ENCODE peak calls at places on chromosome 12, in six cellular contexts. Q is spleen, T is transverse colon, R is MM.1S, K is cardiac muscle cell, D is HCT116. H is an unnamed sample. For H3K4me1, the result is how much of the 10 kb centered on the place peaks cover.

GRCh38 chr12:51705450-51705849 is 114.4 kb downstream of the SCN8A start:
- DNase-seq in Q (no peak), R (no peak), K (no peak), T (no peak), D (no peak), H (no peak)

GRCh38 chr12:116598341-116599284 is 39.4 kb downstream of the MAP1LC3B2 start:
- DNase-seq in R (no peak), D (no peak), Q (no peak), T (no peak), K (no peak), H (no peak)

GRCh38 chr12:20018406-20018805 is 349.9 kb upstream of the PDE3A start:
- DNase-seq in T (peak), D (no peak), R (no peak), K (no peak), Q (no peak), H (no peak)

GRCh38 chr12:124621296-124621660 is 53.9 kb upstream of the NCOR2 start:
- DNase-seq in R (no peak), Q (no peak), T (peak), D (no peak), K (no peak), H (no peak)

GRCh38 chr12:53060721-53061276 is 10.9 kb downstream of the TNS2 start:
- DNase-seq in R (no peak), T (no peak), D (no peak), Q (peak), K (no peak), H (no peak)

GRCh38 chr12:52836042-52836466 is 1.9 kb upstream of the KRT79 start:
- DNase-seq in Q (peak), K (no peak), R (no peak), T (no peak), D (no peak), H (no peak)

GRCh38 chr12:125861299-125862281 is 796.4 kb downstream of the AACS start:
- DNase-seq in T (peak), K (no peak), Q (peak), D (no peak), R (no peak), H (no peak)

GRCh38 chr12:123941485-123942276 is 30.9 kb downstream of the CCDC92 start:
- DNase-seq in D (no peak), R (no peak), T (no peak), K (no peak), Q (no peak), H (no peak)

GRCh38 chr12:92574046-92574783 is 128.6 kb upstream of the PLEKHG7 start:
- DNase-seq in Q (no peak), K (peak), D (peak), R (no peak), T (no peak), H (no peak)

GRCh38 chr12:127628655-127629054 is 638.3 kb upstream of the TMEM132C start:
- DNase-seq in T (no peak), K (no peak), Q (no peak), D (no peak), R (no peak), H (no peak)

GRCh38 chr12:102728506-102729242 is 188.4 kb downstream of the PAH start:
- DNase-seq in K (no peak), T (no peak), D (no peak), R (peak), Q (no peak), H (no peak)

GRCh38 chr12:110373962-110374611 is 29.4 kb downstream of the ANAPC7 start:
- DNase-seq in D (no peak), Q (no peak), K (no peak), T (no peak), R (no peak), H (no peak)

GRCh38 chr12:112937741-112938719 is at the start of gene OAS3:
- DNase-seq in D (peak), K (peak), Q (peak), R (no peak), T (peak), H (peak)

GRCh38 chr12:39972119-39972518 is 133.8 kb downstream of the SLC2A13 start:
- DNase-seq in Q (no peak), D (no peak), T (no peak), K (no peak), R (no peak), H (no peak)

GRCh38 chr12:43099691-43100163 is 452.3 kb downstream of the ADAMTS20 start:
- DNase-seq in T (no peak), K (no peak), R (no peak), Q (no peak), D (no peak), H (no peak)

GRCh38 chr12:3748620-3749019 is 4.3 kb downstream of the CRACR2A start:
- DNase-seq in D (no peak), T (no peak), K (no peak), R (no peak), Q (no peak), H (no peak)

GRCh38 chr12:66552753-66553152 is 126.1 kb downstream of the GRIP1 start:
- DNase-seq in K (no peak), T (no peak), R (no peak), Q (no peak), D (no peak), H (no peak)

GRCh38 chr12:21691515-21691914 is 33.9 kb upstream of the LDHB start:
- DNase-seq in R (no peak), T (no peak), D (no peak), Q (no peak), K (no peak), H (no peak)

GRCh38 chr12:71268598-71268997 is 110.8 kb upstream of the TSPAN8 start:
- DNase-seq in T (no peak), D (no peak), Q (no peak), K (no peak), R (no peak), H (no peak)

GRCh38 chr12:82682851-82683261 is 3.9 kb upstream of the TMTC2 start:
- DNase-seq in R (no peak), K (no peak), D (no peak), Q (no peak), T (no peak), H (no peak)

GRCh38 chr12:76158518-76159321 is 74.2 kb upstream of the NAP1L1 start:
- DNase-seq in R (peak), K (peak), T (peak), D (peak), Q (no peak), H (peak)

GRCh38 chr12:68264864-68265256 is 11.5 kb upstream of the IL22 start:
- DNase-seq in D (no peak), T (no peak), Q (no peak), K (no peak), R (no peak), H (no peak)

GRCh38 chr12:130920711-130921381 is 32.9 kb upstream of the ADGRD1 start:
- DNase-seq in D (no peak), R (no peak), Q (no peak), T (peak), K (no peak), H (no peak)

GRCh38 chr12:114933428-114934160 is 249.6 kb upstream of the TBX3 start:
- DNase-seq in T (no peak), D (peak), R (no peak), K (no peak), Q (no peak), H (no peak)

GRCh38 chr12:100827901-100828520 is 33.4 kb downstream of the ANO4 start:
- DNase-seq in K (peak), T (no peak), Q (no peak), D (peak), R (peak), H (no peak)

GRCh38 chr12:116687888-116688287 is 50.0 kb downstream of the SPRING1 start:
- DNase-seq in R (no peak), K (peak), Q (peak), T (peak), D (peak), H (peak)

GRCh38 chr12:27343255-27344000 is 10.8 kb downstream of the BMAL2 start:
- DNase-seq in K (no peak), Q (no peak), D (no peak), T (no peak), R (no peak), H (no peak)

GRCh38 chr12:124620606-124621295 is 53.3 kb upstream of the NCOR2 start:
- DNase-seq in K (no peak), R (no peak), D (no peak), T (no peak), Q (no peak), H (no peak)

GRCh38 chr12:48794870-48795269 is 6.0 kb upstream of the ADCY6 start:
- DNase-seq in R (peak), Q (no peak), D (no peak), T (no peak), K (no peak), H (no peak)

GRCh38 chr12:78719721-78720120 is 144.9 kb upstream of the SYT1 start:
- DNase-seq in T (no peak), D (no peak), K (no peak), Q (no peak), R (no peak), H (no peak)
- H3K4me1 ChIP-seq in T (under half), D (under half), K (under half), Q (under half), R (under half), H (under half)

GRCh38 chr12:32902287-32902996 is 5.9 kb upstream of the PKP2 start:
- DNase-seq in T (no peak), R (peak), K (no peak), D (no peak), Q (no peak), H (no peak)
- H3K4me1 ChIP-seq in T (under half), R (half or more), K (under half), D (under half), Q (under half), H (under half)

GRCh38 chr12:93743999-93744689 is 67.0 kb downstream of the CRADD start:
- DNase-seq in D (no peak), K (no peak), Q (no peak), R (no peak), T (no peak), H (no peak)

GRCh38 chr12:93745304-93745703 is 68.1 kb downstream of the CRADD start:
- DNase-seq in K (no peak), Q (no peak), R (no peak), D (no peak), T (no peak), H (no peak)

GRCh38 chr12:93749515-93749914 is 72.3 kb downstream of the CRADD start:
- DNase-seq in R (no peak), K (no peak), Q (no peak), D (no peak), T (no peak), H (no peak)

GRCh38 chr12:93748672-93749403 is 71.7 kb downstream of the CRADD start:
- DNase-seq in R (no peak), K (no peak), Q (no peak), T (no peak), D (no peak), H (no peak)

GRCh38 chr12:93746572-93747168 is 69.5 kb downstream of the CRADD start:
- DNase-seq in R (no peak), D (no peak), Q (no peak), T (no peak), K (no peak), H (no peak)
- H3K4me1 ChIP-seq in R (under half), D (under half), Q (under half), T (under half), K (under half), H (under half)

GRCh38 chr12:24231298-24231697 is 281.8 kb upstream of the SOX5 start:
- DNase-seq in T (no peak), Q (no peak), D (no peak), K (no peak), R (no peak), H (no peak)

GRCh38 chr12:24228980-24229730 is 279.7 kb upstream of the SOX5 start:
- DNase-seq in T (no peak), D (no peak), K (no peak), R (no peak), Q (no peak), H (no peak)

GRCh38 chr12:24230061-24230460 is 280.6 kb upstream of the SOX5 start:
- DNase-seq in T (no peak), R (no peak), Q (no peak), K (no peak), D (no peak), H (no peak)

GRCh38 chr12:24233519-24234246 is 284.2 kb upstream of the SOX5 start:
- DNase-seq in Q (no peak), K (no peak), T (no peak), D (no peak), R (no peak), H (no peak)

DNA sequence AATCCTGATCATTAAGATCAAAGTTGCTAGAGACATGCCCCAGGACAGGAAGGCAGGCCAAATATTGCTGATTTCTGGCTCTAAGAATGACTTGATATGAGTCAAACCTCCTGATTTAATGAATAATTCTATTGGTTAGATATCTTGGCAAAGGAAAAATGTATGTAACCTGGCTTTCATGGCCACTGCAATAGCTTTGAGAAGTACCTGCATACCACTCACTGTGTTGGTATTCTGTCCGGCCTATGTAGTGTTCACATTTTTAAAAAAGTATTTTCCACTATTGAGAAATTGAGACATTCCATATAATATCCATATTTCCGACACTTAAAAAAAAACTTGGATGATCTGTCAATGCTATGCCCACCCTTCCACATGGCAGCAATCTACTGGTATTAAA is 283.1 kb upstream of the SOX5 start:
- DNase-seq in K (no peak), T (no peak), R (no peak), Q (no peak), D (no peak), H (no peak)
- H3K4me1 ChIP-seq in K (under half), T (under half), R (under half), Q (under half), D (under half), H (under half)

GRCh38 chr12:95416111-95416636 is 57.8 kb upstream of the METAP2 start:
- DNase-seq in R (no peak), K (no peak), Q (no peak), D (no peak), T (no peak), H (no peak)

GRCh38 chr12:95413576-95413975 is 60.4 kb upstream of the METAP2 start:
- DNase-seq in D (no peak), K (no peak), T (no peak), Q (no peak), R (no peak), H (no peak)

GRCh38 chr12:95418142-95418541 is 55.8 kb upstream of the METAP2 start:
- DNase-seq in K (peak), Q (no peak), D (no peak), R (no peak), T (no peak), H (no peak)

GRCh38 chr12:95415451-95415850 is 58.5 kb upstream of the METAP2 start:
- DNase-seq in K (no peak), R (no peak), T (no peak), Q (no peak), D (no peak), H (no peak)

DNA sequence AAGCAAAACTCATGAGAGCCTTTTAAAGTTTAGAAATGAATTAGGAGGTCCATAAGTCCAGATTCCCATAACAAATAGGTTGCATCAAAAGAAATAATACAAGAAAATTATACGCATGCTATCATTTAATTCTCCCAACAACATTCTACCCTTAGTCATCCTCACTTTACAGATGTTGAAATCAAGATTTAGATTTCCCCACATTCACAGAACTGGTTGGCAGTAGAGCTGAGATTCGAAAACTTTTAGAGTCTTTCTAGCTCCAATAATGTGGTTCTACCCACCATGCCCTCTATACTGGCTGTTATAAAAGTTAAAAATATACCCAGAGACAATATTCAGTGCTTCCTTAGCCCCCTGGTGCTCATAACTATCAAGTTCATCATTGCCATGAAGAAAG is 56.6 kb upstream of the METAP2 start:
- DNase-seq in K (no peak), R (no peak), T (no peak), D (no peak), Q (no peak), H (no peak)
- H3K4me1 ChIP-seq in K (under half), R (under half), T (under half), D (under half), Q (under half), H (under half)

DNA sequence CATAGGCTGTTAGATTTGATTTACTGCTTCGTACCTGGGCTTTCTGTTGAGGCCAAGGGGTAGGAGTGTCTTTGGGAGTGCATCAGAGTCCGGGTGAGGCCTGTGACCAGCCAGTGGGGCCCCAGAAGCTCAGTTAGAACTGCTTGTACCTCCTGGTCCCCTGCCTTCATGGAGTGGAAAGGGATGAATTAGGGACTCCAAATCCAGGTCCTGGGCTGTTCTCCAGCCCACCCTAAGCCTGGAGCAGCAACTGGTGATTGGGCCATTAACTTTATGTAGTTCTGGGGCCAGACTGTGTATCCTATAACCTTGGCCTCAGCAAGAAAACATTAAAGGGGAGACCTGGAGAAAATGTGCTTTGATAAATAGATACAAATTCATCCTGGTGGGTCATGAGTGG is 42.5 kb downstream of the CHST11 start:
- DNase-seq in K (no peak), D (no peak), R (no peak), Q (no peak), T (no peak), H (no peak)
- H3K4me1 ChIP-seq in K (under half), D (under half), R (under half), Q (half or more), T (under half), H (half or more)

GRCh38 chr12:108973753-108974152 is 47.1 kb downstream of the SVOP start:
- DNase-seq in D (no peak), T (no peak), R (no peak), K (no peak), Q (no peak), H (no peak)
- H3K4me1 ChIP-seq in D (under half), T (under half), R (under half), K (under half), Q (under half), H (under half)

GRCh38 chr12:10717410-10717809 is 5.7 kb downstream of the YBX3 start:
- DNase-seq in R (no peak), D (no peak), Q (no peak), K (no peak), T (no peak), H (no peak)

GRCh38 chr12:10718279-10718821 is 4.8 kb downstream of the YBX3 start:
- DNase-seq in Q (no peak), K (peak), T (no peak), D (no peak), R (no peak), H (no peak)

GRCh38 chr12:10720974-10721565 is 2.1 kb downstream of the YBX3 start:
- DNase-seq in K (no peak), T (no peak), R (no peak), D (no peak), Q (no peak), H (no peak)

GRCh38 chr12:10721654-10722501 is 1.2 kb downstream of the YBX3 start:
- DNase-seq in K (peak), Q (peak), D (peak), T (peak), R (peak), H (peak)

DNA sequence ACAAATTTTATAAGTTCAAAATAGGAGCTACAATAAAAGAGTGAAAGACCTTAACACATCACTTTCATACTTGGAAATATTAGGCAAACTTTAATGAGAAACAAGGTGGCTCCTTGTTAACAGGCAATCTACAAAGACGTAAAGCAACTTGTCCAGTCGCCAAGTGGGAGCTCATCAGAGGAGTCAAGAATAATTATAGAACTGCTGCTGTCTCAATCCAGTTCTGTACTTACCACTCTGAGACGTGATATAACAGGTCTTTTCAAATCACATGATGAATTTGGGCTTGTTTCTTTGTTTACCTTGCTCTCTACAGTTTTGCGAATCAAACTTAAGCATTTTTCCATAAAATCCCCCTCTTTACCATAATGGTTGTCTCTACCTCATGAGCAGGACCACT is 3.6 kb downstream of the YBX3 start:
- DNase-seq in T (no peak), D (no peak), R (no peak), Q (no peak), K (no peak), H (no peak)
- H3K4me1 ChIP-seq in T (half or more), D (half or more), R (under half), Q (under half), K (under half), H (under half)

H was measured in CD4-positive, alpha-beta memory T cell.